ENCODE peak calls at places on chromosomes 16 and 17, in four cellular contexts. U is Peyer's patch, X is MCF 10A, Z is adrenal gland. T is an unnamed sample.

GRCh38 chr16:49767998-49768397 is 87.9 kb downstream of the ZNF423 start:
- DNase-seq in U (no peak), X (no peak), Z (no peak), T (no peak)

GRCh38 chr17:83194761-83195329 is 115.4 kb downstream of the METRNL start:
- DNase-seq in U (no peak), X (peak), Z (no peak), T (peak)

GRCh38 chr17:63116967-63117366 is 150.9 kb downstream of the TANC2 start:
- DNase-seq in U (no peak), X (no peak), Z (peak), T (no peak)

GRCh38 chr16:81599034-81599744 is 154.6 kb downstream of the CMIP start:
- DNase-seq in U (no peak), X (peak), Z (no peak), T (no peak)

GRCh38 chr16:21685034-21685455 is 21.3 kb downstream of the OTOA start:
- DNase-seq in U (no peak), X (no peak), Z (no peak), T (no peak)

GRCh38 chr16:24906199-24906808 is 60.5 kb downstream of the SLC5A11 start:
- DNase-seq in U (no peak), X (peak), Z (no peak), T (no peak)

GRCh38 chr17:45098869-45099616 is 33.3 kb downstream of the PLCD3 start:
- DNase-seq in U (peak), X (peak), Z (peak), T (peak)

GRCh38 chr17:83062011-83062817 is 17.2 kb upstream of the METRNL start:
- DNase-seq in U (peak), X (no peak), Z (peak), T (peak)

GRCh38 chr16:24734382-24734781 is 4.9 kb downstream of the TNRC6A start:
- DNase-seq in U (no peak), X (no peak), Z (no peak), T (no peak)

GRCh38 chr17:27882162-27882840 is 10.9 kb downstream of the LYRM9 start:
- DNase-seq in U (no peak), X (no peak), Z (peak), T (no peak)

GRCh38 chr16:10922328-10923145 is 19.7 kb downstream of the DEXI start:
- DNase-seq in U (no peak), X (peak), Z (peak), T (peak)

GRCh38 chr16:82639666-82640336 is 13.0 kb downstream of the CDH13 start:
- DNase-seq in U (peak), X (peak), Z (peak), T (peak)

GRCh38 chr17:79619636-79620206 is 8.9 kb upstream of the RBFOX3 start:
- DNase-seq in U (peak), X (no peak), Z (peak), T (peak)

GRCh38 chr17:9195961-9196668 is 174.8 kb downstream of the NTN1 start:
- DNase-seq in U (peak), X (no peak), Z (no peak), T (no peak)

GRCh38 chr16:12002447-12003006 is 26.0 kb downstream of the SNX29 start:
- DNase-seq in U (no peak), X (peak), Z (peak), T (no peak)

GRCh38 chr16:50306287-50306686 is 39.9 kb downstream of the ADCY7 start:
- DNase-seq in U (peak), X (no peak), Z (peak), T (no peak)